ENCODE peak calls at places on chromosomes 7 and 10, in four cellular contexts. D, L, S and Q are unnamed samples.
A peak's percentile ranks its signal among the peaks of the same experiment; 100 is the strongest.

GRCh38 chr10:130018253-130018652 is 54.2 kb upstream of the EBF3 start:
- DNase-seq in L (no peak), D (no peak), S (peak; percentile 28), Q (peak; percentile 46)

GRCh38 chr7:1758417-1758858 is 88.4 kb downstream of the ELFN1 start:
- DNase-seq in S (no peak), L (no peak), D (no peak), Q (peak; percentile 68)

GRCh38 chr7:115475774-115476407 is 554.0 kb downstream of the MDFIC start:
- DNase-seq in S (no peak), D (no peak), L (no peak), Q (peak; percentile 26)

GRCh38 chr10:5871596-5871995 is 18.1 kb downstream of the ANKRD16 start:
- DNase-seq in D (no peak), L (no peak), S (no peak), Q (peak; percentile 49)

GRCh38 chr10:34343764-34344163 is 471.3 kb downstream of the PARD3 start:
- DNase-seq in S (no peak), D (no peak), L (no peak), Q (peak; percentile 79)

GRCh38 chr7:39429421-39429820 is 136.8 kb upstream of the YAE1 start:
- DNase-seq in S (no peak), L (no peak), D (no peak), Q (peak; percentile 10)

GRCh38 chr7:95897557-95898183 is 125.3 kb downstream of the DYNC1I1 start:
- DNase-seq in L (no peak), D (no peak), S (no peak), Q (no peak)

GRCh38 chr10:113573368-113573767 is 20.5 kb downstream of the HABP2 start:
- DNase-seq in S (no peak), L (no peak), D (no peak), Q (no peak)

GRCh38 chr10:28125701-28126100 is 126.8 kb upstream of the ODAD2 start:
- DNase-seq in D (no peak), S (no peak), L (no peak), Q (peak; percentile 14)

GRCh38 chr10:60110739-60111138 is 204.4 kb upstream of the CCDC6 start:
- DNase-seq in D (no peak), S (no peak), L (no peak), Q (no peak)

GRCh38 chr10:1534820-1535219 is 202.5 kb downstream of the ADARB2 start:
- DNase-seq in S (no peak), D (no peak), L (no peak), Q (no peak)

GRCh38 chr10:71769279-71769823 is 4.0 kb downstream of the VSIR start:
- DNase-seq in L (no peak), S (no peak), D (no peak), Q (no peak)

GRCh38 chr10:69383485-69384089 is 33.1 kb downstream of the TACR2 start:
- DNase-seq in D (no peak), L (no peak), S (no peak), Q (no peak)

GRCh38 chr10:103474077-103474476 is 5.0 kb downstream of the CALHM3 start:
- DNase-seq in S (no peak), L (no peak), D (no peak), Q (no peak)

GRCh38 chr10:31242902-31243301 is 76.1 kb upstream of the ZEB1 start:
- DNase-seq in S (peak; percentile 6), D (no peak), L (no peak), Q (peak; percentile 79)

GRCh38 chr7:1800876-1801275 is 130.8 kb downstream of the ELFN1 start:
- DNase-seq in S (no peak), L (no peak), D (no peak), Q (no peak)

GRCh38 chr7:14858866-14859265 is 43.7 kb downstream of the DGKB start:
- DNase-seq in S (no peak), L (no peak), D (no peak), Q (peak; percentile 4)

GRCh38 chr7:4931932-4932331 is 27.1 kb downstream of the MMD2 start:
- DNase-seq in D (no peak), S (peak; percentile 10), L (peak; percentile 42), Q (peak; percentile 12)